ENCODE peak calls at places on chromosomes 7 and 10, in ten cellular contexts. Y is GM23338, I is small intestine, L is left ventricle myocardium inferior, S is GM23248, J is spleen, Z is transverse colon, K is heart right ventricle, M is PC-3, O is testis. P is an unnamed sample.

GRCh38 chr10:60747817-60748469 is 30.3 kb upstream of the CDK1 start:
- DNase-seq in Y (no peak), S (no peak), O (no peak), I (no peak), K (no peak), J (no peak), L (no peak), Z (no peak), M (no peak), P (no peak)

GRCh38 chr7:20577362-20578069 is 38.0 kb upstream of the ABCB5 start:
- DNase-seq in L (no peak), Y (no peak), O (no peak), J (no peak), K (no peak), I (peak; percentile 4), Z (no peak), S (no peak), M (no peak), P (no peak)

GRCh38 chr10:123886292-123886691 is 5.3 kb downstream of the CPXM2 start:
- DNase-seq in K (no peak), M (no peak), L (no peak), Z (no peak), Y (no peak), J (no peak), I (no peak), O (no peak), S (no peak), P (no peak)

GRCh38 chr7:65938336-65938895 is 43.6 kb downstream of the GUSB start:
- DNase-seq in O (no peak), S (peak; percentile 32), I (no peak), Y (no peak), J (no peak), K (no peak), Z (no peak), M (no peak), L (no peak), P (no peak)

GRCh38 chr7:106767073-106767472 is 98.0 kb upstream of the PIK3CG start:
- DNase-seq in Y (no peak), I (no peak), O (no peak), K (no peak), Z (no peak), L (no peak), J (no peak), M (no peak), S (no peak), P (no peak)

GRCh38 chr10:75191821-75192568 is 18.6 kb upstream of the VDAC2 start:
- DNase-seq in J (no peak), S (peak; percentile 95), M (peak; percentile 99), K (peak; percentile 53), L (peak; percentile 52), O (peak; percentile 58), I (peak; percentile 89), Z (peak; percentile 64), Y (no peak), P (peak; percentile 62)

GRCh38 chr10:31075434-31075833 is 43.8 kb upstream of the ZNF438 start:
- DNase-seq in I (no peak), K (no peak), L (no peak), O (no peak), S (peak; percentile 93), M (peak; percentile 81), Z (no peak), Y (no peak), J (no peak), P (no peak)

GRCh38 chr7:130865408-130866236 is 131.6 kb upstream of the KLF14 start:
- DNase-seq in M (peak; percentile 55), Z (no peak), O (no peak), Y (peak; percentile 83), K (no peak), J (no peak), S (peak; percentile 61), I (no peak), L (no peak), P (no peak)

GRCh38 chr7:2936891-2937580 is 92.9 kb upstream of the GNA12 start:
- DNase-seq in I (no peak), M (no peak), S (no peak), L (no peak), O (no peak), J (peak; percentile 55), K (no peak), Z (no peak), Y (no peak), P (no peak)

GRCh38 chr7:36015733-36016132 is 137.3 kb upstream of the EEPD1 start:
- DNase-seq in J (no peak), Z (no peak), M (peak; percentile 74), L (no peak), I (no peak), O (no peak), S (peak; percentile 70), Y (no peak), K (no peak), P (no peak)

GRCh38 chr7:298375-298702 is 8.4 kb downstream of the FOXL3 start:
- DNase-seq in M (no peak), J (peak; percentile 48), Y (no peak), K (no peak), I (no peak), O (no peak), S (no peak), Z (no peak), L (no peak), P (no peak)

GRCh38 chr10:43854042-43854441 is 205.4 kb upstream of the ZNF32 start:
- DNase-seq in I (no peak), L (no peak), Z (no peak), O (no peak), M (peak; percentile 84), K (no peak), J (no peak), Y (no peak), S (peak; percentile 76), P (no peak)

GRCh38 chr7:143255564-143255963 is 7.7 kb upstream of the GSTK1 start:
- DNase-seq in J (no peak), S (no peak), Y (no peak), I (no peak), Z (no peak), K (no peak), L (no peak), O (no peak), M (no peak), P (no peak)

GRCh38 chr10:110774069-110775021 is 97.4 kb upstream of the PDCD4 start:
- DNase-seq in J (no peak), S (peak; percentile 92), K (no peak), I (peak; percentile 89), M (peak; percentile 83), Z (no peak), L (no peak), O (no peak), Y (no peak), P (no peak)
- H3K27me3 ChIP-seq in J (no peaks in the 10 kb centered on the region), S (peaks cover 47% of the 10 kb centered on the region), K (no peaks in the 10 kb centered on the region), I (no peaks in the 10 kb centered on the region), M (no peaks in the 10 kb centered on the region), Z (no peaks in the 10 kb centered on the region), L (no peaks in the 10 kb centered on the region), O (no peaks in the 10 kb centered on the region), Y (no peaks in the 10 kb centered on the region), P (no peaks in the 10 kb centered on the region)

DNA sequence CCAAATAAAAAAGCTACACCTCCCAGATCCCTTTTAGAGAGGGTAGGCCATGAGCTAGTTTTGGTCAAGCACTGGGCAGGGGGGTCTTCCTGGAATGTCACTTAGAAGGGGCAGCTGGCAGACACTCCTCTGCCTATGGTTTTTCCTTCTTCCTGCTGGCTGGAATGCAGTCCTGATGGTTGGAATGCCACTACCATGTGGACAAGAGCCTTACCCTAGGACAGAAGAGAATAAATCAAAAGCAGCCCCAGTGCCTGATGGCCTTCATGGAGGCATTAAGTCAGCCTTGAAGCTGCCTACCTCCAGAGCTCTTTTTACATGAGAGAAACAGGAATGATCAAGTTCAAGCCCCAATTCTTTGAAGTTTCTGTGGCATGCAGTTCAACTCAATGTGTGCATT is 43.5 kb upstream of the SORBS1 start:
- DNase-seq in Y (peak; percentile 52), Z (no peak), L (no peak), M (no peak), S (no peak), O (no peak), K (no peak), I (no peak), J (no peak), P (no peak)
- H3K4me1 ChIP-seq in Y (peaks cover 4% of the 10 kb centered on the region), Z (peaks cover 16% of the 10 kb centered on the region), L (peaks cover 24% of the 10 kb centered on the region), M (no peaks in the 10 kb centered on the region), S (no peaks in the 10 kb centered on the region), O (no peaks in the 10 kb centered on the region), K (peaks cover 24% of the 10 kb centered on the region), I (no peaks in the 10 kb centered on the region), J (no peaks in the 10 kb centered on the region), P (no peaks in the 10 kb centered on the region)

DNA sequence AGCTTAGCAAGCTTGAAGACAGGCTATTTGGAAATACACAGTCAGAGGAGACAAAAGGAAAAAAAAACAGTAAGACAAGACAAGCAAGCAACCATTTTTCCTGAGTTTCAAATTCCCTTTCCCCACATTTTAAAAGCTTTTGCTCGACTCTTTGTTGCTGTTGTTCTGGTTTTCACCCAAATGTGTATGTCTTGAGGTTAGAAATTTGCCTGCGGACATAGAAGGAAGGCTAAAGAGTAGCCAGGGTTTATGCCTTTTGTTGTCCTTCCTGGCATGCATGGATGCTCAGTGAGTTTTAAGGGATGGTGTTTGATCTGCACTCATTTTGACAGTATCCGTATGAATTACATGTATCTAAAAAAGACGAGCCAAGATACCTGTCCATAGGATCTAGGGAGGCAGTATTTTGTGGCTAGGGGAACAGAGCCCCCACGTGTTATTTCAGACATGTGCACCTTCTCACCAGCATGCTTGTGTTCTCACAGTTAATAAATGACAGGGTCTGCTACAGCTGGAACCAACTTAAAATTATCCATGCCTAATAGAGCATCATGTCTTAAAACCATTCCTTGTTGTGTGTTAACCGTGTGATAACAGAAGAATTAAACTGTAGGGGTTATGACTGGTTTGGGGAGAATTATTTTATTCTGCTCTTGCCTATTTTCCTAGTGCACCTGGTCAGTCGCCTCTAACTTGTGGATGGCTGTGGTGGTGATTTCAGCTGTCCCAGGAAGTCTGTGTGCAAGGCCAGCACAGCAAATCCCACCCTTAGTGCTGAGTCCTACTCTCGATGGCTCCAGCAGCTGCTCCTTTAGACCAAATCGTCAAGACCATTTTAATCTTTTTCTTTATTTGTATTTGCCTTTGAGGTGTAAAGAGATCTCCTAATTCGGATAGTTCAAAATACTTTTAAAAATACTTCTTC is 9.1 kb downstream of the WIPF3 start:
- DNase-seq in K (no peak), L (no peak), O (no peak), Y (no peak), M (no peak), Z (no peak), J (no peak), S (no peak), I (no peak), P (no peak)
- H3K27me3 ChIP-seq in K (no peaks in the 10 kb centered on the region), L (no peaks in the 10 kb centered on the region), O (no peaks in the 10 kb centered on the region), Y (no peaks in the 10 kb centered on the region), M (peaks cover 5% of the 10 kb centered on the region), Z (peaks cover 11% of the 10 kb centered on the region), J (no peaks in the 10 kb centered on the region), S (peaks cover 57% of the 10 kb centered on the region), I (no peaks in the 10 kb centered on the region), P (no peaks in the 10 kb centered on the region)

DNA sequence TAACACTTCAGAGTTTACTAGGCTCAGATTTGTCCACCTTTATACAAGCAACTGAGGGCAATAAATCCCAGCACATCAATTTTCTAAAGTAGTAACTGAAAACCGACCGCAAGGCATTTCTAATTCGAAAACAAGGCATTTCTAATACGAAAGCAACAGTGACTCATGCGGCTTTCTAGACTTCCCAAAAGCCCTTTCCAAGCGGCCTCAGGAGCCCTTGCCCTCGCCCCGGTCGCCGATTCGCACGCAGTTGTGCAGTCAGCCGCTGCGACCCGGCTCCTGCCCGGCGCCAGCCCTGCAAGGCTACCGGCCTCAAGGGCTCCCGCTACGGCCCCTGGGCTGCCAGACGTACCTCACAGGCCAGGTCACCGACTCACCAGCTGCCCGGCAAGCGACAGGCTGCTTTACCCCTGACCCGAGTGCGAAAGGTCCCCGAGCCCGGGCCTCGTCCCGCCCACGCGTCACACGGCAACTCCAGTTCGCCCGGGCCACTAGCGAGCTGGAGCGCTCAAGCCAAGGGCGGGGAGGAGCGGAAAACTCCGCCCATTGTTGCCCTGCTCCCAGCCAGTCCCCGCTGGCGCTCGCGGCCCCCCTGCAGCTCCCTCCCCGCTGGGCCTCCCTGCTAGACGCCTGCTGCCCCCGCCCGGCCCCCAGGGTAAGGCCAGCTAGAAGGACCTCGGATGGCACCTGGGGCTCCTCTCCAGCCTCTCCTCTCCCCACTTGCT is 7.3 kb downstream of the NCOA4 start:
- DNase-seq in L (peak; percentile 93), S (peak; percentile 99), J (peak; percentile 98), I (peak; percentile 94), Y (peak; percentile 90), K (peak; percentile 93), M (peak; percentile 82), O (peak; percentile 93), Z (peak; percentile 93), P (peak; percentile 89)
- H3K4me1 ChIP-seq in L (peaks cover 98% of the 10 kb centered on the region), S (peaks cover 86% of the 10 kb centered on the region), J (peaks cover 97% of the 10 kb centered on the region), I (peaks cover 11% of the 10 kb centered on the region), Y (peaks cover 37% of the 10 kb centered on the region), K (peaks cover 88% of the 10 kb centered on the region), M (peaks cover 6% of the 10 kb centered on the region), O (peaks cover 45% of the 10 kb centered on the region), Z (peaks cover 78% of the 10 kb centered on the region), P (peaks cover 42% of the 10 kb centered on the region)

P was measured in pancreas.